ENCODE peak calls at places on chromosomes 13 and 19, in ten cellular contexts. P is thyroid gland, Z is tibial nerve, H is breast epithelium, F is A549, J is testis, Y is sigmoid colon, E is esophagus squamous epithelium, C is NB4, V is heart left ventricle. W is an unnamed sample.

GRCh38 chr13:39881887-39882286 is 226.4 kb downstream of the COG6 start:
- DNase-seq in E (no peak), P (no peak), Z (no peak), H (no peak), V (no peak), F (no peak), Y (no peak), J (no peak), C (no peak), W (no peak)

GRCh38 chr13:84352946-84353345 is 470.7 kb upstream of the SLITRK1 start:
- DNase-seq in F (no peak), H (no peak), C (no peak), Z (no peak), V (no peak), J (no peak), Y (no peak), P (no peak), E (no peak), W (no peak)

GRCh38 chr13:25920277-25920676 is 131.5 kb downstream of the SHISA2 start:
- DNase-seq in V (no peak), P (no peak), F (no peak), H (no peak), C (peak; percentile 34), E (no peak), Y (no peak), Z (no peak), J (no peak), W (no peak)

GRCh38 chr13:44818428-44818827 is 170.8 kb downstream of the NUFIP1 start:
- DNase-seq in Y (no peak), J (no peak), F (peak; percentile 54), P (no peak), C (peak; percentile 42), E (no peak), H (no peak), Z (no peak), V (no peak), W (peak; percentile 20)

GRCh38 chr19:16228637-16229321 is 31.1 kb downstream of the AP1M1 start:
- DNase-seq in F (no peak), C (no peak), P (no peak), V (no peak), E (no peak), Y (no peak), J (no peak), H (no peak), Z (peak; percentile 8), W (no peak)

GRCh38 chr19:30097746-30098280 is 155.8 kb downstream of the URI1 start:
- DNase-seq in P (no peak), C (no peak), F (no peak), J (no peak), E (no peak), Y (no peak), Z (no peak), V (no peak), H (no peak), W (no peak)

GRCh38 chr13:110023729-110024645 is 237.6 kb upstream of the IRS2 start:
- DNase-seq in H (no peak), J (no peak), C (no peak), V (peak; percentile 64), E (no peak), F (no peak), P (peak; percentile 7), Y (peak; percentile 85), Z (no peak), W (no peak)

GRCh38 chr13:112911883-112912282 is 57.1 kb upstream of the MCF2L start:
- DNase-seq in Z (no peak), J (no peak), H (no peak), E (no peak), P (no peak), V (no peak), F (no peak), Y (no peak), C (no peak), W (no peak)

DNA sequence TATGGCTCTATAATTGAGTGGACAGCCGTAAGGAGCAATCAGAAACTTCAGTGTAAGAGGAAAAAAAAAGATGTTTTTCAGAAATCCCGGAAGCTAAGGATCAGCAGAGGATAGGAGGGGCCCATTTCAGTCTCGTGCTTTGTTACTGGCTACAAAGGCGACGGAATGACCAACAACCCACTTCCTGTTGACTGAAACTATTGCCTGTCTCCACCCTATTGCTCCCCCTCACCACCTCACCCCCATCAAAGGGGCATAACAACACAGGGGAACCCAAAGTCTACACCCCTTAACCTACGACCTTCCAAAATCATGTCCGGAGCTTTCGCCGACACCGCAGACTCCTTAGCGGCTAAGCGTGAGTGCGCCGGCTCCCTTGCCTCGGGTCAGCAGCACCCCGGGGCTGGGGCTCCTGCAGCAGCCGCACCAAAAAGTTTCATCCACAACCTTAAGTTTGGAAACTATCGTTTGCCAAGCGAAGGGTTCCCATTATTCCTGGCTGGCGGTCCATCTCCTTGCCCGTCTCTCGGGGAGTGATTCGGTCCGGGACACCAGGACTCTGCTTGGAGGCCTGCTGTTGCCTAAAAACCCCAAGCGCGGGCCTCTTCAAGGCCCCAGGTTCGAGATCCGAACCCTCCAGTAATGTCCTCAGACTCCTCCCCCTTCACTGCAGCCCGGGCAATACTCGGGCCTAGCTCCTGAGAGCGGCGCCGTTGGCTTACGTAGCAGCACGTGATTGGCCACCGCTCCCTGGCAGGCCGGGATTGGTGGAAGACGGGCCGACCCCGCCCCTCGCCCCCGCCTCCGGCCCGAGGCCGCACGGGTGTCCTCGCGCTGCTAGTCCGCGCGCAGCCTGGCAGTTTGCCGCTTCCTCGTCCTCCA is at the start of gene TPP2:
- DNase-seq in E (peak; percentile 89), Y (peak; percentile 100), P (peak; percentile 99), F (peak; percentile 97), V (peak; percentile 100), H (peak; percentile 100), Z (peak; percentile 99), C (peak; percentile 99), J (peak; percentile 99), W (peak; percentile 99)
- TF ChIP-seq POLR2A in E (peak; percentile 61), Y (peak; percentile 70), P (peak; percentile 92), F (no peak), V (peak; percentile 47), H (peak; percentile 75), Z (peak; percentile 74), C (peak; percentile 99), J (peak; percentile 49), W (peak; percentile 93)

GRCh38 chr19:3378352-3379146 is 12.2 kb downstream of the NFIC start:
- DNase-seq in V (peak; percentile 22), C (no peak), P (no peak), H (no peak), Z (no peak), Y (no peak), F (no peak), J (no peak), E (no peak), W (no peak)

GRCh38 chr19:3372413-3372812 is 6.0 kb downstream of the NFIC start:
- DNase-seq in V (no peak), Z (no peak), H (no peak), E (no peak), F (no peak), P (peak; percentile 52), C (no peak), Y (no peak), J (no peak), W (no peak)

GRCh38 chr19:3373971-3374368 is 7.6 kb downstream of the NFIC start:
- DNase-seq in V (no peak), P (no peak), Z (no peak), C (no peak), H (no peak), Y (no peak), F (no peak), J (no peak), E (no peak), W (no peak)

GRCh38 chr19:3374369-3375112 is 8.2 kb downstream of the NFIC start:
- DNase-seq in Y (peak; percentile 87), P (peak; percentile 72), Z (no peak), C (peak; percentile 39), E (no peak), V (peak; percentile 87), F (no peak), H (no peak), J (peak; percentile 77), W (no peak)

GRCh38 chr19:3375221-3376088 is 9.1 kb downstream of the NFIC start:
- DNase-seq in J (peak; percentile 94), Y (peak; percentile 96), V (peak; percentile 95), F (no peak), P (peak; percentile 72), E (no peak), H (peak; percentile 77), C (no peak), Z (peak; percentile 87), W (no peak)
- TF ChIP-seq POLR2A in J (no peak), Y (no peak), V (no peak), F (no peak), P (no peak), E (no peak), H (no peak), C (no peak), Z (peak; percentile 39), W (no peak)

GRCh38 chr19:48740705-48741030 is 258 bp upstream of the RASIP1 start:
- DNase-seq in C (no peak), E (no peak), F (no peak), H (no peak), J (no peak), V (peak; percentile 17), Z (no peak), Y (no peak), P (no peak), W (no peak)

GRCh38 chr19:48739400-48739825 is 997 bp downstream of the RASIP1 start:
- DNase-seq in Z (no peak), Y (no peak), E (no peak), V (no peak), C (no peak), J (no peak), H (no peak), F (no peak), P (no peak), W (no peak)

GRCh38 chr19:48737360-48737998 is 2.9 kb downstream of the RASIP1 start:
- DNase-seq in E (no peak), J (no peak), C (peak; percentile 46), Y (no peak), P (no peak), H (no peak), V (peak; percentile 45), F (peak; percentile 68), Z (no peak), W (no peak)

GRCh38 chr19:48739835-48740704 is at the start of gene RASIP1:
- DNase-seq in Y (no peak), J (no peak), C (no peak), H (no peak), Z (no peak), P (peak; percentile 42), F (no peak), V (peak; percentile 84), E (no peak), W (no peak)

DNA sequence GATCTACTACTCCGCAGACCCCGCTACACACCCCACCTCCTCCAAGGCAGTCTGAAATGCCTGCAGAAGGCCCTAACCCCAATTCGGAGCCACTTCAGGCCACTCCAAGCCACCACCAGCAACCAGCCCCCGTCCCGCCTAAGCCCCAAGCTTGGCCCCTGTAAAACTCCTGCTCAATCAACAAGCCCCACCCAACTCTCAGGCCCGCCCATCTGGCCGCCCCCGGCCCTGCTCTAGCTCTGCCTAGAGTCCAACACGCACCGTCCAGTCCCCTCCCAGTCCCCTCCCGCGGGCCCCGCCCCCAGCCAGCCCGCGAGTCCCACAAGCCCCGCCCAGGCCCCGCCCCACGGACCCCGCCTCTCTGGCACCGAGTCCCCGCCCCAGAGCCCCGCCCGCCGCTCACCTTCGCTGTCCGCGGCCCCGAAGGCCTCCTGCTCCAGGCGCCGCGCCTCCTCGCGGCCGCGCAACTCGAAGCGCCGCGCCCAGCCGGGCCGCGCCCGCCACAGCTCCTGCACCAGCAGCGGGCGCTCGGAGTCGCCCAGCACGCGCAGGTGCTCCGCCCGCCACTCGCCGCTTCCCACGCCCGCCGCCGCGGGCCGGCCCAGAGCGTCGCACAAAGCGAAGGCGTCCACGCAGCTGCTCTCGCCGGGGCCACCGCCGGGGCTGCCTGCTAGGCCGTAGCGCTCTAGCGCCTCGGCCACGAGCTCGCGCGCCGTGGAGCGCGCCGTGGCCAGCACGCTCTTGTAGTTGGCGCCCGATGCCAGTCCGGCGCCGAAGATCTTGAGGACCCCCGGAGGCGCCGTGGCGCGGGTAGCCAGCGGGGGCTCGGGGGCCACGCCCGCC is 1.6 kb downstream of the RASIP1 start:
- DNase-seq in P (peak; percentile 95), Y (peak; percentile 96), F (peak; percentile 95), J (peak; percentile 94), C (peak; percentile 99), V (peak; percentile 96), E (no peak), H (peak; percentile 96), Z (peak; percentile 77), W (peak; percentile 93)
- TF ChIP-seq POLR2A in P (peak; percentile 61), Y (no peak), F (peak; percentile 64), J (no peak), C (peak; percentile 25), V (no peak), E (no peak), H (no peak), Z (no peak), W (peak; percentile 36)

GRCh38 chr13:42041017-42041683 is 7.3 kb upstream of the DGKH start:
- DNase-seq in J (peak; percentile 22), F (peak; percentile 61), V (peak; percentile 56), Z (no peak), H (peak; percentile 57), Y (peak; percentile 74), C (peak; percentile 64), E (no peak), P (peak; percentile 68), W (peak; percentile 60)

GRCh38 chr13:42040730-42041016 is 7.8 kb upstream of the DGKH start:
- DNase-seq in H (no peak), C (no peak), Z (no peak), F (no peak), V (no peak), J (no peak), Y (no peak), E (no peak), P (no peak), W (no peak)

GRCh38 chr13:42039457-42039945 is 8.9 kb upstream of the DGKH start:
- DNase-seq in V (no peak), E (no peak), P (no peak), C (no peak), F (peak; percentile 49), Z (no peak), Y (no peak), H (no peak), J (peak; percentile 19), W (peak; percentile 69)

GRCh38 chr13:42038661-42039456 is 9.6 kb upstream of the DGKH start:
- DNase-seq in J (no peak), Y (no peak), E (no peak), C (no peak), V (no peak), F (no peak), Z (no peak), P (peak; percentile 1), H (no peak), W (no peak)

DNA sequence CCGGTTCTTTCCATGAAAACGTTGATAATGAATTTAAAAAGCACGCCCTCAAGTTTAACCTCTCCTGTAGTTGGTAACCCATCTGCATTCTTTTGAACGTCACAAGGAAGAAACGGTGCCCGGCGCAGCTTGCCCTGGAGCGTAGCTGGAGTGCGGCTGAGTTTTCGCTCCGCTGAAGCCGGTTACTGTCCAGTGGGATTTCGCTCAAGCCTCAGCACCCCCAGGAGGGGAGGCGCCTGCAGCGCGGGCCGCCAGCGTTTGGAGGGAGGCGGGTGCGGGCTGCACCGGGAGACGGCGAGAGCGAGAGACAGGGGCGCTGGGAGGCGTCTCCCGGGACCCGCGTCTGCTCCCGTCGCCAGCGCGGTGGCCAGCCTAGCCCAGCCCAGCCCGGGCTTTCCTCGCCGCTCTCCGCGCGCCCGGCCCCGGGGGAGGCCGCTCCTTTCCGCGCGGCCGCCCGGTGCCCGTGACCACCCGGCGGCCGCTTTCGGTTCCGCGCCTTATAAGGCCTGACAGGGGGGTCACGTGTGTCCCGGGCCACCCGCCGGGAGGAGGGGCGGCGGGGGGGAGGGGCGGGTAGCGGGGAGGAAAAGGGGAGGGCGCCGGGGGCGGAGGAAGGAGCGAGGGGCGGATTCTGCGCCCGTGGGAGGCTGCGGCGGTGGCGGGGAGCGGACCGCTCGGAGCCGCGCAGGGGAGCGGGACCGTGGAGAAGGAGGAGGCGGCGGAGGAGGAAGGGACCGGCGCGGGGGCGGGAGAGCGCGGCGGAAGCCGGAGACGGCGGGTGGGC is 8.3 kb upstream of the DGKH start:
- DNase-seq in C (peak; percentile 80), Y (peak; percentile 97), H (peak; percentile 91), E (peak; percentile 48), J (peak; percentile 87), P (peak; percentile 92), Z (peak; percentile 84), F (peak; percentile 78), V (peak; percentile 93), W (peak; percentile 93)
- TF ChIP-seq POLR2A in C (peak; percentile 69), Y (peak; percentile 28), H (no peak), E (peak; percentile 59), J (no peak), P (peak; percentile 94), Z (peak; percentile 69), F (peak; percentile 53), V (peak; percentile 48), W (peak; percentile 89)

W was measured in erythroblast.